ENCODE peak calls at places on chromosomes 7 and 10, in five cellular contexts. G is pancreas, V is upper lobe of right lung, M is adrenal gland, J is heart right ventricle. Y is an unnamed sample. For H3K4me1, the result is how much of the 10 kb centered on the place peaks cover.

GRCh38 chr7:45176886-45177731 is 19.5 kb downstream of the RAMP3 start:
- DNase-seq in M (no peak), G (peak), J (no peak), V (peak), Y (peak)

GRCh38 chr7:152313879-152314604 is 121.8 kb downstream of the KMT2C start:
- DNase-seq in M (peak), J (no peak), V (no peak), G (no peak), Y (no peak)

GRCh38 chr7:69260023-69260422 is 338.3 kb upstream of the AUTS2 start:
- DNase-seq in M (no peak), J (no peak), G (no peak), V (no peak), Y (no peak)

GRCh38 chr7:85215098-85215497 is 28.2 kb upstream of the SEMA3D start:
- DNase-seq in V (no peak), M (no peak), G (no peak), J (no peak), Y (no peak)

GRCh38 chr7:140674899-140675701 is 2.4 kb downstream of the ADCK2 start:
- DNase-seq in J (no peak), M (peak), V (peak), G (no peak), Y (no peak)

GRCh38 chr10:33073641-33074410 is 115.8 kb upstream of the ITGB1 start:
- DNase-seq in M (no peak), J (no peak), G (no peak), V (no peak), Y (peak)

GRCh38 chr10:48820231-48820630 is 119.4 kb downstream of the LRRC18 start:
- DNase-seq in V (no peak), J (no peak), M (no peak), G (no peak), Y (no peak)

GRCh38 chr7:130113887-130114286 is 43.6 kb downstream of the KLHDC10 start:
- DNase-seq in J (no peak), G (no peak), V (no peak), M (no peak), Y (no peak)

GRCh38 chr7:43721193-43721806 is 8.0 kb downstream of the COA1 start:
- DNase-seq in J (no peak), M (no peak), G (no peak), V (no peak), Y (no peak)

GRCh38 chr7:133763241-133763640 is 363.9 kb upstream of the LRGUK start:
- DNase-seq in V (no peak), G (no peak), J (no peak), M (no peak), Y (no peak)

GRCh38 chr7:44212581-44213184 is 11.9 kb downstream of the YKT6 start:
- DNase-seq in V (peak), J (no peak), G (peak), M (no peak), Y (no peak)

GRCh38 chr10:48464871-48465736 is 139.8 kb downstream of the ARHGAP22 start:
- DNase-seq in G (no peak), V (peak), J (peak), M (peak), Y (peak)

GRCh38 chr10:89946106-89946505 is 244.7 kb downstream of the KIF20B start:
- DNase-seq in M (no peak), G (no peak), J (no peak), V (no peak), Y (no peak)

GRCh38 chr7:24739306-24739705 is 18.0 kb downstream of the GSDME start:
- DNase-seq in J (no peak), M (no peak), V (no peak), G (no peak), Y (no peak)

GRCh38 chr10:14707441-14707840 is 67.3 kb downstream of the FAM107B start:
- DNase-seq in V (no peak), G (no peak), J (no peak), M (no peak), Y (no peak)

GRCh38 chr7:9657257-9657656 is 1223.8 kb downstream of the NXPH1 start:
- DNase-seq in M (no peak), G (no peak), J (no peak), V (no peak), Y (no peak)

GRCh38 chr10:3054183-3054815 is 13.0 kb upstream of the PFKP start:
- DNase-seq in M (no peak), J (no peak), V (no peak), G (no peak), Y (no peak)

GRCh38 chr10:103792547-103792946 is 62.8 kb downstream of the SH3PXD2A start:
- DNase-seq in M (no peak), V (no peak), G (no peak), J (no peak), Y (no peak)

GRCh38 chr7:5278781-5279180 is 4.0 kb upstream of the SLC29A4 start:
- DNase-seq in G (no peak), M (no peak), V (no peak), J (no peak), Y (no peak)

GRCh38 chr7:42227931-42228591 is 8.9 kb downstream of the GLI3 start:
- DNase-seq in V (peak), M (no peak), J (peak), G (peak), Y (peak)

GRCh38 chr7:150448789-150449147 is 1.7 kb upstream of the GIMAP8 start:
- DNase-seq in M (peak), V (peak), J (peak), G (peak), Y (peak)

GRCh38 chr10:95295031-95295755 is 4.4 kb upstream of the PDLIM1 start:
- DNase-seq in J (peak), G (peak), V (peak), M (peak), Y (peak)

GRCh38 chr7:46685051-46685450 is 764.0 kb upstream of the IGFBP3 start:
- DNase-seq in G (no peak), V (no peak), J (no peak), M (no peak), Y (no peak)

GRCh38 chr10:79377557-79378382 is 30.5 kb downstream of the PPIF start:
- DNase-seq in M (peak), J (no peak), G (no peak), V (no peak), Y (no peak)

GRCh38 chr7:121328508-121329459 is at the start of gene WNT16:
- DNase-seq in J (no peak), G (peak), M (no peak), V (no peak), Y (peak)

GRCh38 chr7:22447008-22447407 is 53.0 kb downstream of the STEAP1B start:
- DNase-seq in M (no peak), J (no peak), G (no peak), V (no peak), Y (no peak)

GRCh38 chr7:157875230-157876179 is 538.7 kb downstream of the DNAJB6 start:
- DNase-seq in J (no peak), M (peak), G (no peak), V (no peak), Y (peak)

GRCh38 chr7:154342971-154343633 is 290.9 kb downstream of the DPP6 start:
- DNase-seq in M (no peak), V (no peak), G (no peak), J (no peak), Y (no peak)

GRCh38 chr7:68148440-68148839 is 1151.8 kb downstream of the TYW1 start:
- DNase-seq in M (no peak), G (no peak), J (no peak), V (no peak), Y (no peak)

GRCh38 chr10:46549171-46550075 is 7.0 kb downstream of the GPRIN2 start:
- DNase-seq in G (peak), M (peak), J (no peak), V (peak), Y (peak)

GRCh38 chr7:138387755-138388475 is 72.1 kb upstream of the TRIM24 start:
- DNase-seq in G (no peak), J (no peak), M (no peak), V (no peak), Y (no peak)

GRCh38 chr10:26408858-26409494 is 29.2 kb upstream of the APBB1IP start:
- DNase-seq in G (no peak), V (no peak), J (no peak), M (no peak), Y (no peak)

GRCh38 chr7:22569586-22570321 is 69.8 kb upstream of the STEAP1B start:
- DNase-seq in M (peak), V (peak), G (no peak), J (no peak), Y (no peak)

GRCh38 chr10:58796242-58796641 is 283.6 kb downstream of the BICC1 start:
- DNase-seq in V (no peak), J (no peak), G (no peak), M (peak), Y (no peak)

GRCh38 chr10:31146496-31147219 is 115.0 kb upstream of the ZNF438 start:
- DNase-seq in J (peak), M (no peak), G (no peak), V (no peak), Y (peak)

GRCh38 chr10:80161321-80162084 is 29.0 kb downstream of the PLAC9 start:
- DNase-seq in V (no peak), M (no peak), G (no peak), J (no peak), Y (no peak)

DNA sequence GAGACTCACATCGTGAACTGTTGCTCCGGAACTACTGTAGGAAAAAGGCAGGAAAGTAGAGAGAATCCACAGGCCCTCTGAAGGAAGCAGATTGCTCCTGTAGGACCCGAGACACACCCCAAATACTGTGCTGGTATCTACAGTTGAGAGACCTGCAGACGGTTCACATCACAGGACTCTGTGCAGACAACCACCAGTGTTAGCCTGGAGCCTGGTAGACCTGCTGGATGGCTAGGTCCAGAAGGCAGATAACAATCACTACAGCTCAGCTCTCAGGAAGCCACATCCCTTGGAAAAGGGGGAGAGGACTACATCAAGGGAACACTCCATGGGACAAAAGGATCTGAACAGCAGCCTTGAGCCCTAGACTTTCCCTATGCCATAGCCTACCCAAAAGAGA is 311.8 kb upstream of the PRKCQ start:
- DNase-seq in M (no peak), J (no peak), G (no peak), V (no peak), Y (no peak)
- H3K27ac ChIP-seq in M (no peak), J (no peak), G (no peak), V (no peak), Y (no peak)

DNA sequence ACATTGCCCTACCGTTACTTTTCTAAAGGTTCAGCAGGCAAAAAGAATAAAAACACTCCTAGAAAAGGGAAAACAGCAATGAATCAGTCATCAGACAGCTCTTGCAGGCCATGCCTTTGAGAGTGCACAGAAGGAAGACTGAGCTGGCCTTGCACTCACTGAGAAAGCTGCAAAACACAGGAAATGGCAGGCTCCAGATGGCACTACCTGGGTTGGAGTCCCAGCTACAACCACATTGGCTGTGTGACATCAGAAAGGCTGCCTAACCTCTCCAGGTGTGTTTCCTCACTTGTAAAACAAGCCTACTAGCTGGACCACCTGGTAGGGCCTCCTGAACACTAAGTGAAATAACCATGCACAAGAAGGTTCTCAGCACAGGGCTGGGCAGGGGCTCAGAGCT is 113.7 kb downstream of the SFMBT2 start:
- DNase-seq in G (no peak), J (no peak), M (no peak), V (no peak), Y (no peak)
- H3K4me1 ChIP-seq in G (under half), J (under half), M (under half), V (under half), Y (under half)

DNA sequence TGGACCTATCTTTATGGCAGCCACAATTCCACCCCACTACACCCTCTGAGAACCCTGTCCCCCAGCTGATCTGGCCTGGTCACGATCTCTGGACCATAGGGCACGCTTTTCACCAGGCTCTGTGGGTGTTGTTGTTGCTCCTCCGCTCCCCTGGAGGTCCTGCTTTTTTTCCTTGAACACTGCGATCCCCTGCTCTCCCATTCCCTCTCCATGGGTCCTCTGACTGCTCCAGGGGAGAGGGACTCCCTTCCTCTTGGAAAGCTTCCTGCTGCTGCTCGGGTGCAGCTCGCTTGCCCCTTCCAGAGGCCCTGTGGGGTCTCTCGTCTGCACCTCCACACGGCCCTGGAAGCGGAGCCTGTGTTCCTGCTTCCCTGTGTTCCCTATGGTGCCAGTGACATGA is 53.5 kb downstream of the SNX10 start:
- DNase-seq in G (no peak), M (no peak), V (no peak), J (no peak), Y (no peak)
- H3K27ac ChIP-seq in G (peak), M (no peak), V (no peak), J (no peak), Y (no peak)

DNA sequence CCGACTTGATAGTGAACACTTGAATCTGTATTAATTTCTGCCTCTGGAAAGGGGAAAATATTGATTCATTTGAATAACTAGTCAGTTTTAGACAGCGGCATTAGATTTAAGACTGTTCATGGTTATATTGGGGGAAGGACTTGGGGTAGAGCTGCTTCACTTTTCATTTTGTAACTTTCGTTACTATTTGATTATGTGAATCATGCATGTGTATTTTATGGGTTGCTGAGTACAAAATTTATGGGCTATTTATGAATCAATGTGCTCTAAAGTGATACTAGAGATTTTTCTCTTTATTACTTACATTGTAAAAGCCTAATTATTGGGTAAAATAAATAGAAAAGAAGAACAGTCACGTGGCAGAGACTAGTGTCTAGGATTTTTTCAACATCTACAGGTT is 4.9 kb downstream of the GLUD1 start:
- DNase-seq in G (no peak), J (no peak), V (no peak), M (no peak), Y (no peak)
- H3K4me1 ChIP-seq in G (under half), J (under half), V (under half), M (half or more), Y (under half)

DNA sequence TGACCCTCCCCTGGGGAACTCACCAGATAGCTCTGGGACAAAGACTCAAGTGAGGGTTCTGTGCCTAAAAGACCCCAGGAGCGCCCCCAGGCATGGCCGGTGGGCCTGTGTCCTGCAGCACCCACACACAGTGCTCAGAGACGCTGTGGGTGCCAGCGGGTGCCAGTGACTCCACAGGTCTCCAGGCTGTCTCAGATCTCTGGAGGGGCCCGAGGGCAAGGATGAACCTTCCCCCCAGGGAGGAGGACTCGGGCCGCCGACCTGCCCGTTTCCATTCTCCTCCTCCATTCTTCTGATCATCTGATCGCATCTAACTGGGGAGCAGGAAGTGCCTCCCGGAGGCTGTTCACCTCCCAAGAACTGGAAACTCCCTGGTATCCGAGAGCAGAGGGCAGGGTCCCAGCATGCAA is 980 bp downstream of the ADAM8 start:
- DNase-seq in V (no peak), J (no peak), M (no peak), G (no peak), Y (no peak)
- H3K27ac ChIP-seq in V (peak), J (no peak), M (no peak), G (no peak), Y (no peak)